ENCODE peak calls at places on chromosome 22, in five cellular contexts. A is aorta; Z is AG10803; S is adrenal gland; C is CD8-positive, alpha-beta T cell. I is an unnamed sample.

GRCh38 chr22:50148991-50149721 is 21.4 kb upstream of the PANX2 start:
- DNase-seq in A (no peak), Z (peak), S (peak), C (peak), I (peak)

GRCh38 chr22:42947211-42947990 is 67.5 kb downstream of the PACSIN2 start:
- DNase-seq in A (peak), Z (no peak), S (peak), C (no peak), I (no peak)

GRCh38 chr22:39785232-39785631 is 108.3 kb downstream of the ENTHD1 start:
- DNase-seq in A (no peak), Z (no peak), S (no peak), C (no peak), I (no peak)

GRCh38 chr22:39617342-39617741 is 46.8 kb downstream of the CACNA1I start:
- DNase-seq in A (no peak), Z (no peak), S (no peak), C (no peak), I (no peak)

GRCh38 chr22:39472570-39473556 is 16.1 kb downstream of the MGAT3 start:
- DNase-seq in A (no peak), Z (no peak), S (no peak), C (no peak), I (no peak)

GRCh38 chr22:35102663-35103062 is 36.7 kb downstream of the ISX start:
- DNase-seq in A (no peak), Z (peak), S (no peak), C (no peak), I (no peak)

GRCh38 chr22:42747701-42748513 is 27.2 kb upstream of the A4GALT start:
- DNase-seq in A (no peak), Z (peak), S (no peak), C (no peak), I (no peak)

GRCh38 chr22:32202539-32203180 is 2.2 kb downstream of the RFPL2 start:
- DNase-seq in A (no peak), Z (peak), S (peak), C (no peak), I (peak)

GRCh38 chr22:42074153-42074750 is at the start of gene PHETA2:
- DNase-seq in A (peak), Z (peak), S (peak), C (peak), I (peak)

GRCh38 chr22:11598492-11599440 is 3929.2 kb upstream of the OR11H1 start:
- DNase-seq in A (no peak), Z (no peak), S (no peak), C (no peak), I (no peak)

GRCh38 chr22:40511604-40512003 is 124.9 kb downstream of the MRTFA start:
- DNase-seq in A (no peak), Z (peak), S (no peak), C (no peak), I (no peak)

GRCh38 chr22:41327124-41327523 is 25.8 kb downstream of the ZC3H7B start:
- DNase-seq in A (no peak), Z (no peak), S (no peak), C (no peak), I (peak)

GRCh38 chr22:24076091-24076867 is 65.2 kb downstream of the CABIN1 start:
- DNase-seq in A (no peak), Z (no peak), S (no peak), C (no peak), I (no peak)

GRCh38 chr22:27918351-27919221 is 470 bp downstream of the PITPNB start:
- DNase-seq in A (peak), Z (peak), S (peak), C (peak), I (peak)

GRCh38 chr22:50317674-50318073 is 9.1 kb downstream of the DENND6B start:
- DNase-seq in A (no peak), Z (no peak), S (no peak), C (no peak), I (no peak)

GRCh38 chr22:25386538-25386884 is 167.1 kb downstream of the CRYBB2 start:
- DNase-seq in A (no peak), Z (no peak), S (no peak), C (no peak), I (no peak)

DNA sequence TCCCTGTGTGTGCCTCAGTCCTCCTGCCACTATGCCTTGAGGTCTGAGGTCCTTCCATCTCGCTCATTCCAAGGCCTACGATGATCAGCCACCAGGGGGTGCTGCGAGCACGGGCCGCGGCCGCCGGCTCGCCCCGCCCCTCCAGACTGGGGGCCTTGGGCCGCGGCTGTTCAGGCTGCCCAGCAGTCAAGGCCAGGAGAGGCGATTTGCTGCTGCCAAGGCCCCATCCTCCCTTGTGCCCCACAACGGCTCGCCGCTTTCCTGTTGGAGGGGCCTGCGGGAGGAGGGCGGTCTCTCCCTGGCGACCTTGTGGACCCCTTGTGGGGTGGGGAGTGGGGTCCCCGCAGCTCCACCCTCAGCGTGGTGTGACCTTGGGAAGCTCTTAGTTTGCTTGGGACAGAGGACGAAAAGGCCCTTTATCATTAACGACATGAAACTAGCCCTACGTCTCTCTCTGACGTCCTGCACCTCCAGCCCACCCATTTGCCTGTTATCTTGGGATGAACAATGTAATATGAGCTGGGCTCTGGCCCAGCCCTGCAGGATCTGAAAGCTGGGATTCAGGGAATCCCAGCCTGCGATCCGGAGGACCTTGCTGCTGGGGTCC is 5.4 kb upstream of the GALR3 start:
- DNase-seq in A (peak), Z (peak), S (peak), C (peak), I (peak)
- H3K4me3 ChIP-seq in A (no peak), Z (peak), S (no peak), C (peak), I (peak)

DNA sequence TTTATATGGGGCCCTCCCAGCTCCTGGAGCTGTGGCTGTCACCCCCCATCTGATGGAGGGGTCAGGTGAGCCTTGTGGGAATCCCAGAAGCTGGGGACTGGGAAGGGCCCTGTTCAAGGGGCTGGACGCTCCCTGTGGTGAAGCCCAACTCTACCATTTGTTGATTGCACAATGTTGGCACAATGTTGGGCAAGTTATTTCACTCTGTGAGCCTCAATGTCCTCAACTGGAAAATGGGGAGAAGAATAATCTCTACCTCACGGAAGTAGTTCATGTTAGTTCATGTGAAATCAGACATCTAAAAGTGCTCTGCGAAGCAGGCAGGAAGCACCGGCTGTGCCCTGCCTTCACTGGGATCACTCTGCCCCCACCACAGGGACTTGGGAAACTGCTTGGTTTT is 817 bp upstream of the PRR5 start:
- DNase-seq in A (no peak), Z (no peak), S (no peak), C (no peak), I (no peak)
- H3K4me3 ChIP-seq in A (no peak), Z (no peak), S (no peak), C (peak), I (no peak)

GRCh38 chr22:45970709-45971388 is 6.1 kb downstream of the WNT7B start:
- DNase-seq in A (no peak), Z (peak), S (no peak), C (no peak), I (peak)
- H3K4me3 ChIP-seq in A (no peak), Z (peak), S (no peak), C (no peak), I (peak)

GRCh38 chr22:31161386-31161785 is 1.4 kb downstream of the RNF185 start:
- DNase-seq in A (no peak), Z (no peak), S (no peak), C (no peak), I (no peak)
- H3K4me3 ChIP-seq in A (peak), Z (peak), S (no peak), C (no peak), I (peak)

DNA sequence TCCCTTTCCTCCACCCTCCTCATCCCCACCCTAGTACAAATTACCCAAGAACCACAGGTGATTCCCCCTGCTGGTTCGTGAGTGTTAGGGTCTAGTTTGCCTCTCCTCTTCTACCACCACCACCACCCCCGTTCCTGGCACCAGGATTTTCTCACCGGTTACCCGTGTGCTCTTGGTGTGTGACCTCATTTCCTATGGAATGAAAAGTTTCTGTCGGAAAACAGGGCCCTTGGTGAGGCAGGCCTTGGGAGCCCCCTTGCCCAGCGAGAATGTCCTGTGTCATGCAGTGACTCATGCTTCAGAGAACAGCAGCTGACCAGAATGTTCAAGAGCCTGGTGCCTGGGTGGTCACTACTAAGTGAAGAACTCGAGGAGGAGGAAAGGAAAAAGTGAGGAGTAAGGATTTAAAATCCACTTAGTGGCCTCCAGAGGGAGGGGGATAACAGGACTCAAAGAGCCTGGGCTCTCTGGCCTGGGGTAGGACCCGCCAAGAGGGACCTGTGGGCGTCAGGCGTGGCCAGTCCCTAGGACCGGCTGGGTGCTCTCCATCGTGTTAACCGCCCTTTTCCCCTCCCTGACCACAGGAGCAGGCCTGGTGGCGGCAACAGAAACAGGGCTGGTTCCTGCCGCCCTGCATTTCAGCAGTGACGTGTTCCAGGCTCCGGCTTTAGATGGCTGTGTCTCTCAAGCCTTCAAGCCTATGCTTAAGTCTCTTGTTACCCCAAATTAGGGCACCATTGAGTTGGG is 30.2 kb downstream of the C22orf31 start:
- DNase-seq in A (peak), Z (peak), S (peak), C (no peak), I (peak)
- H3K4me3 ChIP-seq in A (no peak), Z (peak), S (peak), C (no peak), I (peak)

GRCh38 chr22:37747090-37747714 is 50.4 kb downstream of the TRIOBP start:
- DNase-seq in A (peak), Z (peak), S (peak), C (no peak), I (peak)

GRCh38 chr22:37749223-37749622 is 52.4 kb downstream of the TRIOBP start:
- DNase-seq in A (no peak), Z (no peak), S (no peak), C (no peak), I (no peak)

GRCh38 chr22:37746366-37747089 is 49.7 kb downstream of the TRIOBP start:
- DNase-seq in A (no peak), Z (no peak), S (no peak), C (peak), I (peak)

GRCh38 chr22:37748659-37749058 is 51.8 kb downstream of the TRIOBP start:
- DNase-seq in A (no peak), Z (no peak), S (no peak), C (no peak), I (peak)

GRCh38 chr22:37747715-37748100 is 50.9 kb downstream of the TRIOBP start:
- DNase-seq in A (no peak), Z (no peak), S (no peak), C (no peak), I (peak)
- H3K4me3 ChIP-seq in A (no peak), Z (peak), S (peak), C (no peak), I (peak)

DNA sequence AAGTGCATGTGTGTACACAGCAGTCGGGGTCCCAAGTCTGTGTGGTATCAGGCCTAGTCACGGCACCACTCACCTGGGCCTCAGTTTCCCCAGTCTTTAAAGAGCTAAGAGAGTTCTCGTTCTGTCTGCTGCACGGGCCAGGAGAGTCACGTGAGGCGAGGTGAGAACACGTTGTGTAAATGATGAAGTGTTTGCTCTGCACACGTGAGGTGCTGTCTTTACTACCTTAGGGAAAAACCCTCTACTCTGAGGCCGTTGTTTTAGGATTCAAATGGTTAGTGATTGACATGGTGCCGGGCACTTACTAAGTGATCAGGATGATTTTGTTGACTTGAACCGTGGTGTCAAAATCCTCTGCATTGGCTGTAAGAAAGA is 86.5 kb upstream of the PPARA start:
- DNase-seq in A (peak), Z (no peak), S (peak), C (no peak), I (no peak)
- H3K4me3 ChIP-seq in A (no peak), Z (peak), S (no peak), C (no peak), I (no peak)

I was measured in foreskin fibroblast.